ENCODE peak calls at places on chromosome 5, in eight cellular contexts. O, E, M, U, N, Y, G and H are unnamed samples.

GRCh38 chr5:13356226-13356625 is 588.3 kb downstream of the DNAH5 start:
- DNase-seq in O (no peak), E (no peak), M (no peak), U (no peak), N (peak), Y (no peak), G (no peak), H (no peak)

GRCh38 chr5:81234801-81235200 is 1.7 kb downstream of the CKMT2 start:
- DNase-seq in O (no peak), E (no peak), M (peak), U (no peak), N (no peak), Y (no peak), G (no peak), H (no peak)

GRCh38 chr5:74063821-74064598 is 438.0 kb downstream of the ARHGEF28 start:
- DNase-seq in O (peak), E (no peak), M (no peak), U (no peak), N (peak), Y (no peak), G (peak), H (no peak)

GRCh38 chr5:34684281-34684979 is 28.3 kb downstream of the RAI14 start:
- DNase-seq in O (peak), E (no peak), M (no peak), U (no peak), N (peak), Y (no peak), G (no peak), H (peak)

GRCh38 chr5:43232943-43233833 is 41.2 kb downstream of the NIM1K start:
- DNase-seq in O (no peak), E (no peak), M (no peak), U (no peak), N (no peak), Y (no peak), G (no peak), H (no peak)

GRCh38 chr5:130923543-130924159 is 241.4 kb downstream of the HINT1 start:
- DNase-seq in O (no peak), E (no peak), M (no peak), U (no peak), N (no peak), Y (no peak), G (no peak), H (no peak)

GRCh38 chr5:79824444-79824843 is 134.8 kb downstream of the CMYA5 start:
- DNase-seq in O (no peak), E (no peak), M (no peak), U (no peak), N (no peak), Y (no peak), G (no peak), H (no peak)

GRCh38 chr5:56822961-56823360 is 7.6 kb downstream of the MAP3K1 start:
- DNase-seq in O (no peak), E (no peak), M (no peak), U (no peak), N (no peak), Y (no peak), G (no peak), H (no peak)

GRCh38 chr5:53479045-53479655 is 1.3 kb upstream of the FST start:
- DNase-seq in O (no peak), E (no peak), M (no peak), U (no peak), N (peak), Y (no peak), G (no peak), H (no peak)

GRCh38 chr5:68745459-68745858 is 348.4 kb upstream of the SLC30A5 start:
- DNase-seq in O (no peak), E (no peak), M (no peak), U (no peak), N (no peak), Y (no peak), G (no peak), H (no peak)

GRCh38 chr5:132840313-132840712 is 9.9 kb upstream of the SHROOM1 start:
- DNase-seq in O (no peak), E (no peak), M (no peak), U (no peak), N (no peak), Y (no peak), G (no peak), H (no peak)

GRCh38 chr5:138726848-138727247 is 26.4 kb upstream of the CTNNA1 start:
- DNase-seq in O (no peak), E (no peak), M (no peak), U (no peak), N (no peak), Y (no peak), G (no peak), H (no peak)

GRCh38 chr5:77129386-77129785 is 42.3 kb upstream of the ZBED3 start:
- DNase-seq in O (peak), E (no peak), M (no peak), U (no peak), N (peak), Y (no peak), G (no peak), H (no peak)

GRCh38 chr5:171534009-171534895 is 114.8 kb downstream of the FGF18 start:
- DNase-seq in O (no peak), E (no peak), M (no peak), U (no peak), N (no peak), Y (no peak), G (no peak), H (peak)

GRCh38 chr5:172637740-172638139 is 3.3 kb upstream of the NEURL1B start:
- DNase-seq in O (no peak), E (peak), M (no peak), U (no peak), N (no peak), Y (no peak), G (no peak), H (no peak)

GRCh38 chr5:174335682-174336364 is 290.3 kb downstream of the NSG2 start:
- DNase-seq in O (no peak), E (no peak), M (no peak), U (no peak), N (peak), Y (no peak), G (no peak), H (peak)

GRCh38 chr5:154937186-154937717 is 759 bp downstream of the GEMIN5 start:
- DNase-seq in O (no peak), E (no peak), M (no peak), U (no peak), N (no peak), Y (no peak), G (no peak), H (no peak)

GRCh38 chr5:74182603-74183002 is 457.9 kb downstream of the ENC1 start:
- DNase-seq in O (no peak), E (no peak), M (no peak), U (no peak), N (no peak), Y (no peak), G (no peak), H (no peak)

GRCh38 chr5:128199104-128199503 is 115.5 kb downstream of the SLC12A2 start:
- DNase-seq in O (peak), E (no peak), M (no peak), U (no peak), N (peak), Y (no peak), G (no peak), H (no peak)

GRCh38 chr5:81751836-81752643 is 1.1 kb upstream of the SSBP2 start:
- DNase-seq in O (peak), E (no peak), M (no peak), U (peak), N (no peak), Y (no peak), G (peak), H (no peak)

GRCh38 chr5:6291961-6292360 is 86.4 kb downstream of the MED10 start:
- DNase-seq in O (no peak), E (no peak), M (no peak), U (no peak), N (no peak), Y (no peak), G (no peak), H (no peak)

GRCh38 chr5:179549973-179550510 is 312 bp upstream of the RUFY1 start:
- DNase-seq in O (peak), E (no peak), M (no peak), U (no peak), N (peak), Y (no peak), G (no peak), H (no peak)

GRCh38 chr5:109141499-109142200 is 268.1 kb downstream of the PJA2 start:
- DNase-seq in O (peak), E (no peak), M (no peak), U (no peak), N (peak), Y (no peak), G (no peak), H (no peak)

GRCh38 chr5:127959152-127959764 is 124.3 kb upstream of the SLC12A2 start:
- DNase-seq in O (peak), E (no peak), M (peak), U (peak), N (peak), Y (no peak), G (peak), H (no peak)

GRCh38 chr5:33400675-33401074 is 40.1 kb upstream of the TARS1 start:
- DNase-seq in O (no peak), E (no peak), M (no peak), U (no peak), N (no peak), Y (no peak), G (no peak), H (no peak)

GRCh38 chr5:132498152-132498551 is 7.6 kb upstream of the IRF1 start:
- DNase-seq in O (no peak), E (peak), M (peak), U (no peak), N (peak), Y (no peak), G (peak), H (peak)

GRCh38 chr5:113090336-113091106 is 113.9 kb downstream of the DCP2 start:
- DNase-seq in O (no peak), E (no peak), M (no peak), U (no peak), N (peak), Y (no peak), G (no peak), H (no peak)

GRCh38 chr5:155189981-155190380 is 176.4 kb downstream of the KIF4B start:
- DNase-seq in O (no peak), E (no peak), M (no peak), U (no peak), N (no peak), Y (no peak), G (no peak), H (no peak)

GRCh38 chr5:157263586-157264090 is 2.3 kb upstream of the CYFIP2 start:
- DNase-seq in O (no peak), E (no peak), M (no peak), U (no peak), N (no peak), Y (no peak), G (no peak), H (no peak)

GRCh38 chr5:127041571-127041970 is 11.2 kb upstream of the MARCHF3 start:
- DNase-seq in O (peak), E (no peak), M (no peak), U (no peak), N (peak), Y (no peak), G (no peak), H (no peak)

GRCh38 chr5:128349044-128349629 is 188.9 kb downstream of the FBN2 start:
- DNase-seq in O (peak), E (no peak), M (no peak), U (no peak), N (peak), Y (no peak), G (peak), H (no peak)

GRCh38 chr5:114101153-114101552 is 260.7 kb upstream of the KCNN2 start:
- DNase-seq in O (peak), E (no peak), M (no peak), U (no peak), N (peak), Y (no peak), G (peak), H (no peak)

DNA sequence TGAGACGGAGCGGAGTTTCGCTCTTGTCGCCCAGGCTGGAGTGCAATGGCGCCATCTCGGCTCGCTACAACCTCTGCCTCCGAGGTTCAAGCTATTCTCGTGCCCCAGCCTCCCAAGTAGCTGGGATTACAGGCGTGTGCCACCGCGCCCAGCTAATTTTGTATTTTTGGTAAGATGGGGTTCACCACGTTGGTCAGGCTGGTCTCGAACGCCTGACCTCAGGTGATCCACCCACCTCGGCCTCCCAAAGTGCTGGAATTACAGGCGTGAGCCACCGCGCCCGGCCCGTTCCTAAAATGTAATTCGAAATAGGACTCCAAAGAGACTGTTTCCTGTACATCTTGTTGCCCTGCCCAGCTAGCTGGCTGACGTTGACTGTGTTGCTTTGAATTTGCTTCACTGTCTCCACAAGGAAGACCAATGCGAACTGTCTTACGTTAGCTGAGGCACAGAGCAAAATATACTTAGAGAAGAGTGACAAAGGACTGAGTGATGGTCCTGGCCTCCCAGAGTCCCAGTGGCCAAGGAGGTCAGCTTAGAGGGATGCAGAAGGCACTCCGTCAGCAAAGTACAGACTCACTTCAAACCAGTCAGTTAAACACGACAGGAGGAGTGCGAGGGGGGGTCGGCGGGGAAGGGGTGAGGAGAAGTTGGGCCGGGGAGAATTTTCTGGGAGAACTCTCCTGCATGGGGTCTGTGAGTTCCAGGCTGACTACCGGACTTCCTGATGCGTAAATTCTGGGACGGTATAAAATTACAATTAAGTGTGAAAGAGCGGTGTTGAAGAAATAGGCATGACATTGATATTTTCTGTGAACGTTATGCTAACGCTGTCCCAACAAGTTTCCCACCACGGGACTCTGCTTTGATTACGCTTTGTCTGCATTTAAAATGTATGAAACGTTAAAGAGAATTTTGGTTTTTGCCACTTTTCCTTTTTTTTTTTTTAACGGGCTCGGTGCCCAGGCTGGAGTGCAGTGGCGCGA is 6.8 kb upstream of the TRIM41 start:
- DNase-seq in O (peak), E (no peak), M (no peak), U (no peak), N (no peak), Y (no peak), G (no peak), H (no peak)
- H3K4me3 ChIP-seq in O (peak), E (peak), M (peak), U (peak), N (peak), Y (peak), G (peak), H (peak)

GRCh38 chr5:141512390-141513020 is 23.6 kb downstream of the PCDHGC5 start:
- DNase-seq in O (peak), E (peak), M (peak), U (peak), N (peak), Y (peak), G (peak), H (no peak)
- H3K4me3 ChIP-seq in O (peak), E (peak), M (peak), U (peak), N (peak), Y (peak), G (peak), H (peak)

GRCh38 chr5:95817430-95817829 is 5.1 kb downstream of the GLRX start:
- DNase-seq in O (peak), E (no peak), M (no peak), U (no peak), N (peak), Y (peak), G (peak), H (no peak)
- H3K4me3 ChIP-seq in O (no peak), E (peak), M (peak), U (no peak), N (no peak), Y (peak), G (peak), H (no peak)

GRCh38 chr5:148382961-148383360 is 797 bp upstream of the FBXO38 start:
- DNase-seq in O (peak), E (no peak), M (no peak), U (no peak), N (no peak), Y (no peak), G (no peak), H (no peak)
- H3K4me3 ChIP-seq in O (peak), E (peak), M (peak), U (peak), N (peak), Y (peak), G (peak), H (peak)

DNA sequence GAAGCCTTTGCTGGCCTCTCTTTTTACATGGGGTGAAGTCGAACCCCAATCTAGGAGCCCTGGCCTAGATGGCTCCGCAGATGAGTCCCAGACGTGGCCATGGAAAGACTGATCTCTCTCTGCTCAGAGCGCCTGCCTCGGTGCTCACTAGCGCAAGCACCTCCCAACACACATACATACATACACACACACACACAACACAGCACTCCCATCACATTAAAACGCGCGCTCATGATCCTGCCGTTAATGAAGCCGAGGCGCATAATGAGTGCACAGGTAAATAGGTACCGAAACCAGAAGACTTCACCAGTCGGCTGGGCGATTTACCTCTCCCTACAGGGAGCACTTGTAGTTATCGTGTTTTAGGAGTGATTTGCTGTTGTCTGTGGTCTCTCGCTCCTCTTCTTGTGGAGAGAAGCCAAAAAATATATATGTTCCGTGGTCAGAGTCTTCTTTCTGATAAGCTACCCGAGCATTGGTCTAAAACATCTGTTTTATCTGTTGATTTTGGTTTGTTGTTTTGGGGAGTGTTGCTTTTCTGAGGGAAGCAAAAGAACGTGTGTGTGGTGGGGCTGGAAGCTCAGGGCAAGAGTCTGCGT is 207.7 kb downstream of the MEF2C start:
- DNase-seq in O (peak), E (no peak), M (no peak), U (no peak), N (peak), Y (no peak), G (no peak), H (no peak)
- H3K4me3 ChIP-seq in O (peak), E (peak), M (peak), U (peak), N (peak), Y (peak), G (peak), H (peak)

GRCh38 chr5:99030871-99031440 is 102.1 kb upstream of the CHD1 start:
- DNase-seq in O (no peak), E (no peak), M (no peak), U (no peak), N (no peak), Y (no peak), G (no peak), H (no peak)

GRCh38 chr5:99029172-99029571 is 100.4 kb upstream of the CHD1 start:
- DNase-seq in O (no peak), E (no peak), M (no peak), U (no peak), N (no peak), Y (no peak), G (no peak), H (no peak)

GRCh38 chr5:99033014-99033931 is 104.5 kb upstream of the CHD1 start:
- DNase-seq in O (peak), E (no peak), M (no peak), U (no peak), N (no peak), Y (no peak), G (no peak), H (no peak)

GRCh38 chr5:99034336-99034735 is 105.5 kb upstream of the CHD1 start:
- DNase-seq in O (peak), E (no peak), M (no peak), U (no peak), N (peak), Y (no peak), G (peak), H (no peak)

GRCh38 chr5:99032234-99033013 is 103.6 kb upstream of the CHD1 start:
- DNase-seq in O (peak), E (no peak), M (no peak), U (peak), N (peak), Y (peak), G (peak), H (peak)
- H3K4me3 ChIP-seq in O (no peak), E (peak), M (peak), U (peak), N (no peak), Y (peak), G (no peak), H (no peak)